ENCODE peak calls at places on chromosome 9, in seven cellular contexts. One of them, this sample, is unnamed.
A peak's percentile ranks its signal among the peaks of the same experiment; 100 is the strongest.

GRCh38 chr9:5008206-5008605 is 23.1 kb downstream of the JAK2 start:
- DNase-seq in SK-N-SH: no peak
- DNase-seq in H1: no peak
- DNase-seq in HCT116: no peak
- DNase-seq in GM12878: no peak
- DNase-seq in HepG2: no peak
- DNase-seq in K562: no peak
- DNase-seq in this sample: no peak

GRCh38 chr9:132235125-132235524 is 73.3 kb downstream of the NTNG2 start:
- DNase-seq in SK-N-SH: no peak
- DNase-seq in H1: no peak
- DNase-seq in HCT116: no peak
- DNase-seq in GM12878: no peak
- DNase-seq in HepG2: no peak
- DNase-seq in K562: no peak
- DNase-seq in this sample: no peak

GRCh38 chr9:106717686-106718085 is 145.3 kb upstream of the ZNF462 start:
- DNase-seq in SK-N-SH: no peak
- DNase-seq in H1: no peak
- DNase-seq in HCT116: peak; percentile 8
- DNase-seq in GM12878: no peak
- DNase-seq in HepG2: no peak
- DNase-seq in K562: no peak
- DNase-seq in this sample: peak; percentile 54

GRCh38 chr9:120531683-120532300 is 48.2 kb downstream of the CDK5RAP2 start:
- DNase-seq in SK-N-SH: peak; percentile 42
- DNase-seq in H1: peak; percentile 52
- DNase-seq in HCT116: peak; percentile 27
- DNase-seq in GM12878: no peak
- DNase-seq in HepG2: peak; percentile 25
- DNase-seq in K562: peak; percentile 35
- DNase-seq in this sample: peak; percentile 68

GRCh38 chr9:33817327-33818166 is 587 bp downstream of the UBE2R2 start:
- DNase-seq in SK-N-SH: peak; percentile 84
- DNase-seq in H1: peak; percentile 83
- DNase-seq in HCT116: no peak
- DNase-seq in GM12878: no peak
- DNase-seq in HepG2: peak; percentile 64
- DNase-seq in K562: peak; percentile 64
- DNase-seq in this sample: peak; percentile 25

GRCh38 chr9:134676886-134677285 is 35.3 kb downstream of the COL5A1 start:
- DNase-seq in SK-N-SH: no peak
- DNase-seq in H1: no peak
- DNase-seq in HCT116: no peak
- DNase-seq in GM12878: no peak
- DNase-seq in HepG2: no peak
- DNase-seq in K562: no peak
- DNase-seq in this sample: no peak

GRCh38 chr9:95890594-95890993 is 15.1 kb downstream of the ERCC6L2 start:
- DNase-seq in SK-N-SH: no peak
- DNase-seq in H1: no peak
- DNase-seq in HCT116: no peak
- DNase-seq in GM12878: no peak
- DNase-seq in HepG2: no peak
- DNase-seq in K562: no peak
- DNase-seq in this sample: no peak

GRCh38 chr9:118614011-118614410 is 755.2 kb downstream of the BRINP1 start:
- DNase-seq in SK-N-SH: no peak
- DNase-seq in H1: no peak
- DNase-seq in HCT116: no peak
- DNase-seq in GM12878: no peak
- DNase-seq in HepG2: no peak
- DNase-seq in K562: no peak
- DNase-seq in this sample: no peak

GRCh38 chr9:107039546-107039945 is 176.6 kb downstream of the ZNF462 start:
- DNase-seq in SK-N-SH: no peak
- DNase-seq in H1: no peak
- DNase-seq in HCT116: no peak
- DNase-seq in GM12878: peak; percentile 74
- DNase-seq in HepG2: no peak
- DNase-seq in K562: no peak
- DNase-seq in this sample: no peak

GRCh38 chr9:89500008-89500407 is 2.1 kb upstream of the SEMA4D start:
- DNase-seq in SK-N-SH: no peak
- DNase-seq in H1: no peak
- DNase-seq in HCT116: no peak
- DNase-seq in GM12878: no peak
- DNase-seq in HepG2: no peak
- DNase-seq in K562: no peak
- DNase-seq in this sample: no peak

GRCh38 chr9:136568288-136569081 is 22.6 kb upstream of the NOTCH1 start:
- DNase-seq in SK-N-SH: no peak
- DNase-seq in H1: no peak
- DNase-seq in HCT116: no peak
- DNase-seq in GM12878: no peak
- DNase-seq in HepG2: no peak
- DNase-seq in K562: no peak
- DNase-seq in this sample: no peak

GRCh38 chr9:89588271-89588879 is 16.4 kb upstream of the GADD45G start:
- DNase-seq in SK-N-SH: no peak
- DNase-seq in H1: no peak
- DNase-seq in HCT116: no peak
- DNase-seq in GM12878: no peak
- DNase-seq in HepG2: no peak
- DNase-seq in K562: no peak
- DNase-seq in this sample: no peak

GRCh38 chr9:121399883-121400607 is 30.0 kb upstream of the STOM start:
- DNase-seq in SK-N-SH: peak; percentile 37
- DNase-seq in H1: no peak
- DNase-seq in HCT116: peak; percentile 74
- DNase-seq in GM12878: peak; percentile 26
- DNase-seq in HepG2: peak; percentile 69
- DNase-seq in K562: peak; percentile 77
- DNase-seq in this sample: peak; percentile 87

GRCh38 chr9:112065781-112066606 is 109.1 kb downstream of the SUSD1 start:
- DNase-seq in SK-N-SH: no peak
- DNase-seq in H1: no peak
- DNase-seq in HCT116: peak; percentile 91
- DNase-seq in GM12878: no peak
- DNase-seq in HepG2: no peak
- DNase-seq in K562: peak; percentile 29
- DNase-seq in this sample: peak; percentile 91

GRCh38 chr9:33161011-33161588 is 6.0 kb downstream of the B4GALT1 start:
- DNase-seq in SK-N-SH: peak; percentile 62
- DNase-seq in H1: no peak
- DNase-seq in HCT116: peak; percentile 88
- DNase-seq in GM12878: no peak
- DNase-seq in HepG2: no peak
- DNase-seq in K562: peak; percentile 41
- DNase-seq in this sample: peak; percentile 88

GRCh38 chr9:20340161-20340861 is 282.0 kb downstream of the MLLT3 start:
- DNase-seq in SK-N-SH: no peak
- DNase-seq in H1: peak; percentile 43
- DNase-seq in HCT116: no peak
- DNase-seq in GM12878: no peak
- DNase-seq in HepG2: no peak
- DNase-seq in K562: no peak
- DNase-seq in this sample: no peak

GRCh38 chr9:119959846-119960545 is 590.8 kb upstream of the BRINP1 start:
- DNase-seq in SK-N-SH: no peak
- DNase-seq in H1: no peak
- DNase-seq in HCT116: no peak
- DNase-seq in GM12878: no peak
- DNase-seq in HepG2: no peak
- DNase-seq in K562: no peak
- DNase-seq in this sample: no peak

GRCh38 chr9:14320272-14321245 is 6.6 kb upstream of the NFIB start:
- DNase-seq in SK-N-SH: no peak
- DNase-seq in H1: no peak
- DNase-seq in HCT116: no peak
- DNase-seq in GM12878: no peak
- DNase-seq in HepG2: no peak
- DNase-seq in K562: peak; percentile 55
- DNase-seq in this sample: no peak

GRCh38 chr9:37371565-37372464 is 50.7 kb upstream of the GRHPR start:
- DNase-seq in SK-N-SH: no peak
- DNase-seq in H1: no peak
- DNase-seq in HCT116: no peak
- DNase-seq in GM12878: peak; percentile 63
- DNase-seq in HepG2: no peak
- DNase-seq in K562: peak; percentile 33
- DNase-seq in this sample: no peak

GRCh38 chr9:81787747-81788632 is 98.6 kb upstream of the TLE1 start:
- DNase-seq in SK-N-SH: no peak
- DNase-seq in H1: no peak
- DNase-seq in HCT116: no peak
- DNase-seq in GM12878: no peak
- DNase-seq in HepG2: peak; percentile 73
- DNase-seq in K562: no peak
- DNase-seq in this sample: no peak

GRCh38 chr9:98034593-98035546 is 21.7 kb upstream of the NANS start:
- DNase-seq in SK-N-SH: peak; percentile 79
- DNase-seq in H1: peak; percentile 95
- DNase-seq in HCT116: peak; percentile 76
- DNase-seq in GM12878: peak; percentile 61
- DNase-seq in HepG2: peak; percentile 76
- DNase-seq in K562: peak; percentile 92
- DNase-seq in this sample: peak; percentile 84

GRCh38 chr9:128902351-128903078 is 18.3 kb upstream of the PHYHD1 start:
- DNase-seq in SK-N-SH: no peak
- DNase-seq in H1: no peak
- DNase-seq in HCT116: no peak
- DNase-seq in GM12878: no peak
- DNase-seq in HepG2: no peak
- DNase-seq in K562: no peak
- DNase-seq in this sample: no peak
- TF ChIP-seq JUND in SK-N-SH: no peak
- TF ChIP-seq JUND in H1: no peak
- TF ChIP-seq JUND in HCT116: no peak
- TF ChIP-seq JUND in GM12878: no peak
- TF ChIP-seq JUND in HepG2: no peak
- TF ChIP-seq JUND in K562: no peak
- TF ChIP-seq JUND in this sample: no peak

GRCh38 chr9:113363336-113363735 is 13.4 kb downstream of the HDHD3 start:
- DNase-seq in SK-N-SH: no peak
- DNase-seq in H1: no peak
- DNase-seq in HCT116: no peak
- DNase-seq in GM12878: no peak
- DNase-seq in HepG2: no peak
- DNase-seq in K562: no peak
- DNase-seq in this sample: no peak
- TF ChIP-seq JUND in SK-N-SH: no peak
- TF ChIP-seq JUND in H1: no peak
- TF ChIP-seq JUND in HCT116: no peak
- TF ChIP-seq JUND in GM12878: no peak
- TF ChIP-seq JUND in HepG2: no peak
- TF ChIP-seq JUND in K562: no peak
- TF ChIP-seq JUND in this sample: no peak

GRCh38 chr9:71003346-71003745 is 118.1 kb downstream of the TRPM3 start:
- DNase-seq in SK-N-SH: no peak
- DNase-seq in H1: no peak
- DNase-seq in HCT116: no peak
- DNase-seq in GM12878: no peak
- DNase-seq in HepG2: no peak
- DNase-seq in K562: no peak
- DNase-seq in this sample: peak; percentile 6

GRCh38 chr9:71004196-71004595 is 117.2 kb downstream of the TRPM3 start:
- DNase-seq in SK-N-SH: no peak
- DNase-seq in H1: no peak
- DNase-seq in HCT116: no peak
- DNase-seq in GM12878: no peak
- DNase-seq in HepG2: no peak
- DNase-seq in K562: no peak
- DNase-seq in this sample: peak; percentile 62

GRCh38 chr9:71005456-71005855 is 116.0 kb downstream of the TRPM3 start:
- DNase-seq in SK-N-SH: no peak
- DNase-seq in H1: no peak
- DNase-seq in HCT116: no peak
- DNase-seq in GM12878: no peak
- DNase-seq in HepG2: no peak
- DNase-seq in K562: no peak
- DNase-seq in this sample: no peak

GRCh38 chr9:70998962-70999361 is 122.5 kb downstream of the TRPM3 start:
- DNase-seq in SK-N-SH: no peak
- DNase-seq in H1: no peak
- DNase-seq in HCT116: no peak
- DNase-seq in GM12878: no peak
- DNase-seq in HepG2: no peak
- DNase-seq in K562: no peak
- DNase-seq in this sample: no peak

GRCh38 chr9:71001780-71002386 is 119.5 kb downstream of the TRPM3 start:
- DNase-seq in SK-N-SH: peak; percentile 3
- DNase-seq in H1: no peak
- DNase-seq in HCT116: peak; percentile 23
- DNase-seq in GM12878: no peak
- DNase-seq in HepG2: peak; percentile 10
- DNase-seq in K562: peak; percentile 15
- DNase-seq in this sample: peak; percentile 66
- TF ChIP-seq JUND in SK-N-SH: no peak
- TF ChIP-seq JUND in H1: no peak
- TF ChIP-seq JUND in HCT116: no peak
- TF ChIP-seq JUND in GM12878: no peak
- TF ChIP-seq JUND in HepG2: no peak
- TF ChIP-seq JUND in K562: no peak
- TF ChIP-seq JUND in this sample: no peak

GRCh38 chr9:109272745-109273144 is 48.1 kb downstream of the EPB41L4B start:
- DNase-seq in SK-N-SH: no peak
- DNase-seq in H1: no peak
- DNase-seq in HCT116: no peak
- DNase-seq in GM12878: no peak
- DNase-seq in HepG2: no peak
- DNase-seq in K562: no peak
- DNase-seq in this sample: no peak

GRCh38 chr9:109269839-109270238 is 51.0 kb downstream of the EPB41L4B start:
- DNase-seq in SK-N-SH: peak; percentile 68
- DNase-seq in H1: no peak
- DNase-seq in HCT116: no peak
- DNase-seq in GM12878: no peak
- DNase-seq in HepG2: no peak
- DNase-seq in K562: no peak
- DNase-seq in this sample: no peak

GRCh38 chr9:109272045-109272444 is 48.8 kb downstream of the EPB41L4B start:
- DNase-seq in SK-N-SH: no peak
- DNase-seq in H1: no peak
- DNase-seq in HCT116: no peak
- DNase-seq in GM12878: no peak
- DNase-seq in HepG2: no peak
- DNase-seq in K562: no peak
- DNase-seq in this sample: no peak

GRCh38 chr9:109270971-109271900 is 49.6 kb downstream of the EPB41L4B start:
- DNase-seq in SK-N-SH: peak; percentile 49
- DNase-seq in H1: no peak
- DNase-seq in HCT116: no peak
- DNase-seq in GM12878: no peak
- DNase-seq in HepG2: no peak
- DNase-seq in K562: no peak
- DNase-seq in this sample: no peak

DNA sequence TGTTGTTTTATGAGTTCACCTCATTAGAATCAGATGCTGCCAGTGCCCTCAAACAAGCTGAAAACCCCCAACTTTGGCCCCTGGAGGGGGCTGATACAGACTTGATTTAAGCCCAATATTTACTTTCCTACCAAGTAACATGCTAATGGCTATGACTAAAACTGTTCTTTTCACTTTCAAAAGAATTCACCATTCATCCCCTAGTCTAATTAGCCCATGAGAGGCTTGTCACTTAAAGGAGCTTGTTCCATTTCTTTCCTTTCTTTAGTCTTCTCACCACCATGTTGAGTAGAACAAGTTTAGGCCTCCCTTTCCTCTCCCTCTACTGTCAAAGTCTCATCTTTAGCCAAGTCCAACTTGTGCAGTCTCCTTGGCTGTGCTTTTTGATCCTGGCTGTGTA is 50.4 kb downstream of the EPB41L4B start:
- DNase-seq in SK-N-SH: no peak
- DNase-seq in H1: no peak
- DNase-seq in HCT116: no peak
- DNase-seq in GM12878: no peak
- DNase-seq in HepG2: no peak
- DNase-seq in K562: no peak
- DNase-seq in this sample: no peak
- TF ChIP-seq JUND in SK-N-SH: no peak
- TF ChIP-seq JUND in H1: no peak
- TF ChIP-seq JUND in HCT116: no peak
- TF ChIP-seq JUND in GM12878: no peak
- TF ChIP-seq JUND in HepG2: no peak
- TF ChIP-seq JUND in K562: no peak
- TF ChIP-seq JUND in this sample: no peak